ENCODE peak calls at places on chromosomes 6 and 20, in eight cellular contexts. P is heart left ventricle; D is left ventricle myocardium superior; R is SJSA1; T is AG20443; H is stimulated activated CD8-positive, alpha-beta memory T cell treated with anti-CD3 and anti-CD28 coated beads, Interleukin-4, amount 100 ng/mL, for 1 hour; A is activated gamma-delta T cell; Q is HepG2. V is an unnamed sample.

GRCh38 chr20:46350986-46351267 is 42.6 kb upstream of the CDH22 start:
- DNase-seq in P (no peak), D (no peak), R (no peak), T (no peak), H (no peak), A (no peak), Q (no peak), V (no peak)

GRCh38 chr20:35360033-35360432 is 51.7 kb downstream of the UQCC1 start:
- DNase-seq in P (no peak), D (no peak), R (no peak), T (no peak), H (no peak), A (no peak), Q (no peak), V (no peak)

GRCh38 chr20:47016068-47016664 is 121.5 kb downstream of the EYA2 start:
- DNase-seq in P (no peak), D (no peak), R (no peak), T (no peak), H (no peak), A (no peak), Q (no peak), V (no peak)

GRCh38 chr6:33962186-33962585 is 158.4 kb upstream of the MLN start:
- DNase-seq in P (no peak), D (no peak), R (no peak), T (peak), H (no peak), A (no peak), Q (no peak), V (no peak)

GRCh38 chr6:167652701-167653095 is 174.0 kb upstream of the AFDN start:
- DNase-seq in P (no peak), D (no peak), R (no peak), T (no peak), H (no peak), A (no peak), Q (no peak), V (no peak)

GRCh38 chr20:53621482-53622246 is 28.0 kb upstream of the ZNF217 start:
- DNase-seq in P (peak), D (peak), R (peak), T (peak), H (no peak), A (no peak), Q (peak), V (no peak)

GRCh38 chr6:88823998-88824397 is 139.4 kb downstream of the RNGTT start:
- DNase-seq in P (no peak), D (no peak), R (peak), T (peak), H (no peak), A (no peak), Q (peak), V (peak)

GRCh38 chr6:24522090-24522820 is 27.5 kb downstream of the ALDH5A1 start:
- DNase-seq in P (no peak), D (no peak), R (no peak), T (no peak), H (no peak), A (no peak), Q (no peak), V (no peak)

GRCh38 chr6:128655978-128656498 is 135.6 kb upstream of the PTPRK start:
- DNase-seq in P (no peak), D (no peak), R (peak), T (peak), H (no peak), A (no peak), Q (no peak), V (no peak)

GRCh38 chr20:3071610-3072529 is at the start of gene OXT:
- DNase-seq in P (peak), D (peak), R (no peak), T (no peak), H (peak), A (peak), Q (no peak), V (no peak)

GRCh38 chr6:43953794-43954310 is 173.4 kb downstream of the MRPL14 start:
- DNase-seq in P (peak), D (peak), R (no peak), T (peak), H (no peak), A (no peak), Q (peak), V (peak)

GRCh38 chr6:130968486-130968885 is 94.6 kb downstream of the EPB41L2 start:
- DNase-seq in P (no peak), D (no peak), R (peak), T (peak), H (no peak), A (no peak), Q (no peak), V (no peak)

GRCh38 chr6:3325210-3325609 is 66.5 kb downstream of the PSMG4 start:
- DNase-seq in P (no peak), D (no peak), R (no peak), T (peak), H (no peak), A (no peak), Q (no peak), V (no peak)

GRCh38 chr6:36745836-36746235 is 48.2 kb downstream of the RAB44 start:
- DNase-seq in P (no peak), D (no peak), R (no peak), T (no peak), H (no peak), A (no peak), Q (no peak), V (no peak)

GRCh38 chr6:113449051-113449450 is 408.1 kb upstream of the MARCKS start:
- DNase-seq in P (no peak), D (no peak), R (no peak), T (no peak), H (no peak), A (no peak), Q (no peak), V (no peak)

GRCh38 chr6:112330071-112330876 is 16.9 kb upstream of the RFPL4B start:
- DNase-seq in P (no peak), D (no peak), R (no peak), T (peak), H (no peak), A (no peak), Q (no peak), V (no peak)

GRCh38 chr6:30814137-30815084 is 69.9 kb upstream of the DDR1 start:
- DNase-seq in P (no peak), D (no peak), R (peak), T (peak), H (no peak), A (no peak), Q (no peak), V (no peak)

GRCh38 chr6:24932832-24933231 is 2.9 kb downstream of the RIPOR2 start:
- DNase-seq in P (no peak), D (no peak), R (no peak), T (no peak), H (no peak), A (no peak), Q (no peak), V (no peak)

GRCh38 chr20:7505835-7506221 is 434.4 kb downstream of the HAO1 start:
- DNase-seq in P (no peak), D (no peak), R (no peak), T (no peak), H (no peak), A (no peak), Q (no peak), V (no peak)

GRCh38 chr6:43078651-43079050 is 2.5 kb downstream of the PTK7 start:
- DNase-seq in P (no peak), D (no peak), R (no peak), T (peak), H (no peak), A (no peak), Q (no peak), V (no peak)

GRCh38 chr6:82363368-82364086 is at the start of gene TPBG:
- DNase-seq in P (peak), D (peak), R (peak), T (peak), H (no peak), A (no peak), Q (peak), V (peak)

GRCh38 chr20:21981179-21981578 is 275.7 kb downstream of the PAX1 start:
- DNase-seq in P (no peak), D (no peak), R (no peak), T (no peak), H (no peak), A (no peak), Q (no peak), V (no peak)

GRCh38 chr6:75842732-75843131 is 93.7 kb downstream of the MYO6 start:
- DNase-seq in P (no peak), D (no peak), R (no peak), T (no peak), H (no peak), A (no peak), Q (no peak), V (no peak)

GRCh38 chr6:14281831-14282230 is 164.3 kb downstream of the CD83 start:
- DNase-seq in P (no peak), D (no peak), R (no peak), T (no peak), H (no peak), A (no peak), Q (no peak), V (no peak)

GRCh38 chr20:59802018-59802417 is 131.4 kb downstream of the SYCP2 start:
- DNase-seq in P (no peak), D (no peak), R (no peak), T (no peak), H (no peak), A (no peak), Q (no peak), V (no peak)

GRCh38 chr6:87436435-87436834 is 28.7 kb downstream of the CFAP206 start:
- DNase-seq in P (peak), D (no peak), R (peak), T (peak), H (no peak), A (no peak), Q (peak), V (peak)

GRCh38 chr20:407953-408842 is at the start of gene RBCK1:
- DNase-seq in P (peak), D (peak), R (peak), T (peak), H (peak), A (peak), Q (peak), V (peak)

GRCh38 chr6:35034411-35035171 is 106.5 kb downstream of the TCP11 start:
- DNase-seq in P (peak), D (peak), R (no peak), T (peak), H (no peak), A (no peak), Q (no peak), V (no peak)